ENCODE peak calls at places on chromosomes 5 and 9, in nine cellular contexts. L, Y, T, H, R, E, I, M and G are unnamed samples.

GRCh38 chr9:37290881-37291485 is 131.5 kb upstream of the GRHPR start:
- DNase-seq in L (peak; percentile 85), Y (no peak), T (no peak), H (no peak), R (peak; percentile 60), E (peak; percentile 76), I (peak; percentile 37), M (peak; percentile 89), G (no peak)

GRCh38 chr5:36683821-36684434 is 77.5 kb downstream of the SLC1A3 start:
- DNase-seq in L (peak; percentile 33), Y (no peak), T (no peak), H (no peak), R (peak; percentile 84), E (peak; percentile 76), I (no peak), M (no peak), G (no peak)

GRCh38 chr5:80198399-80198798 is 57.4 kb downstream of the SERINC5 start:
- DNase-seq in L (no peak), Y (no peak), T (peak; percentile 38), H (no peak), R (no peak), E (no peak), I (no peak), M (no peak), G (no peak)

GRCh38 chr9:37669232-37669631 is 18.5 kb downstream of the FRMPD1 start:
- DNase-seq in L (no peak), Y (no peak), T (no peak), H (no peak), R (no peak), E (no peak), I (no peak), M (peak; percentile 7), G (no peak)

GRCh38 chr5:83472508-83473343 is 1.2 kb downstream of the VCAN start:
- DNase-seq in L (peak; percentile 5), Y (peak; percentile 84), T (no peak), H (peak; percentile 58), R (peak; percentile 66), E (no peak), I (no peak), M (peak; percentile 62), G (peak; percentile 30)

GRCh38 chr5:447501-447900 is 4.5 kb downstream of the EXOC3 start:
- DNase-seq in L (no peak), Y (no peak), T (no peak), H (no peak), R (no peak), E (no peak), I (no peak), M (no peak), G (no peak)

GRCh38 chr5:7793861-7794260 is 57.1 kb downstream of the CFAP90 start:
- DNase-seq in L (no peak), Y (no peak), T (no peak), H (no peak), R (no peak), E (no peak), I (no peak), M (no peak), G (no peak)

GRCh38 chr9:91818226-91818587 is 131.8 kb downstream of the ROR2 start:
- DNase-seq in L (no peak), Y (no peak), T (no peak), H (no peak), R (peak; percentile 15), E (no peak), I (no peak), M (no peak), G (no peak)

GRCh38 chr5:38921174-38921573 is 75.4 kb downstream of the OSMR start:
- DNase-seq in L (no peak), Y (no peak), T (no peak), H (peak; percentile 29), R (no peak), E (no peak), I (no peak), M (peak; percentile 25), G (no peak)

GRCh38 chr5:102314328-102314727 is 18.2 kb upstream of the SLCO4C1 start:
- DNase-seq in L (no peak), Y (no peak), T (no peak), H (no peak), R (no peak), E (no peak), I (no peak), M (no peak), G (no peak)

GRCh38 chr5:16574789-16575785 is 41.7 kb downstream of the RETREG1 start:
- DNase-seq in L (peak; percentile 83), Y (peak; percentile 74), T (no peak), H (no peak), R (peak; percentile 79), E (peak; percentile 93), I (peak; percentile 61), M (peak; percentile 91), G (no peak)

GRCh38 chr9:96255698-96256097 is 46.3 kb downstream of the HSD17B3 start:
- DNase-seq in L (no peak), Y (no peak), T (no peak), H (no peak), R (no peak), E (no peak), I (no peak), M (no peak), G (no peak)

GRCh38 chr5:149760700-149761187 is 30.6 kb downstream of the PPARGC1B start:
- DNase-seq in L (peak; percentile 62), Y (no peak), T (no peak), H (no peak), R (no peak), E (no peak), I (no peak), M (peak; percentile 8), G (no peak)

GRCh38 chr5:25713259-25713658 is 1068.5 kb upstream of the CDH10 start:
- DNase-seq in L (no peak), Y (no peak), T (no peak), H (peak; percentile 9), R (no peak), E (no peak), I (no peak), M (no peak), G (peak; percentile 6)

GRCh38 chr5:13831236-13831810 is 113.2 kb downstream of the DNAH5 start:
- DNase-seq in L (peak; percentile 10), Y (no peak), T (no peak), H (no peak), R (no peak), E (peak; percentile 42), I (no peak), M (peak; percentile 49), G (no peak)

GRCh38 chr5:151027961-151028479 is 7.6 kb downstream of the GPX3 start:
- DNase-seq in L (no peak), Y (no peak), T (no peak), H (no peak), R (no peak), E (no peak), I (no peak), M (no peak), G (no peak)

GRCh38 chr9:34560574-34561229 is 28.8 kb downstream of the CNTFR start:
- DNase-seq in L (no peak), Y (no peak), T (peak; percentile 60), H (no peak), R (no peak), E (no peak), I (no peak), M (no peak), G (no peak)

GRCh38 chr5:6716634-6717149 is 3.5 kb downstream of the TENT4A start:
- DNase-seq in L (no peak), Y (peak; percentile 56), T (no peak), H (no peak), R (no peak), E (no peak), I (no peak), M (no peak), G (no peak)

GRCh38 chr5:65811895-65812294 is 89.9 kb downstream of the NLN start:
- DNase-seq in L (no peak), Y (no peak), T (no peak), H (no peak), R (no peak), E (no peak), I (no peak), M (peak; percentile 51), G (no peak)

GRCh38 chr5:52043543-52043942 is 660.3 kb downstream of the ISL1 start:
- DNase-seq in L (no peak), Y (no peak), T (no peak), H (no peak), R (no peak), E (no peak), I (no peak), M (no peak), G (no peak)

GRCh38 chr5:59893061-59893435 is 478 bp downstream of the PDE4D start:
- DNase-seq in L (no peak), Y (no peak), T (no peak), H (peak; percentile 8), R (no peak), E (no peak), I (no peak), M (no peak), G (no peak)

GRCh38 chr9:130857864-130858730 is 23.0 kb downstream of the ABL1 start:
- DNase-seq in L (peak; percentile 86), Y (peak; percentile 93), T (no peak), H (no peak), R (peak; percentile 75), E (peak; percentile 80), I (peak; percentile 96), M (peak; percentile 86), G (no peak)

GRCh38 chr5:141783599-141784296 is 94.5 kb downstream of the PCDH1 start:
- DNase-seq in L (no peak), Y (no peak), T (no peak), H (no peak), R (no peak), E (no peak), I (no peak), M (peak; percentile 23), G (no peak)

GRCh38 chr5:180831139-180832080 is 28.8 kb upstream of the MGAT1 start:
- DNase-seq in L (peak; percentile 74), Y (peak; percentile 92), T (peak; percentile 89), H (peak; percentile 65), R (peak; percentile 92), E (peak; percentile 37), I (no peak), M (peak; percentile 77), G (peak; percentile 46)

GRCh38 chr9:136981588-136982231 is 1.1 kb upstream of the LCNL1 start:
- DNase-seq in L (no peak), Y (no peak), T (no peak), H (no peak), R (peak; percentile 35), E (no peak), I (no peak), M (peak; percentile 61), G (no peak)

GRCh38 chr9:38200431-38200830 is 131.4 kb upstream of the SHB start:
- DNase-seq in L (no peak), Y (no peak), T (no peak), H (no peak), R (no peak), E (no peak), I (no peak), M (no peak), G (no peak)

GRCh38 chr5:22968386-22968785 is 115.2 kb upstream of the CDH12 start:
- DNase-seq in L (no peak), Y (no peak), T (no peak), H (no peak), R (no peak), E (no peak), I (no peak), M (no peak), G (no peak)

GRCh38 chr9:6646028-6646636 is 603 bp upstream of the GLDC start:
- DNase-seq in L (no peak), Y (no peak), T (no peak), H (no peak), R (no peak), E (no peak), I (no peak), M (no peak), G (no peak)

GRCh38 chr5:121105921-121106320 is 641.8 kb downstream of the PRR16 start:
- DNase-seq in L (no peak), Y (no peak), T (no peak), H (no peak), R (no peak), E (no peak), I (no peak), M (no peak), G (no peak)

GRCh38 chr9:123406691-123407536 is 50.9 kb downstream of the CRB2 start:
- DNase-seq in L (no peak), Y (no peak), T (no peak), H (no peak), R (no peak), E (no peak), I (no peak), M (no peak), G (no peak)

GRCh38 chr9:7489018-7489417 is 310.6 kb downstream of the DMAC1 start:
- DNase-seq in L (no peak), Y (no peak), T (no peak), H (no peak), R (no peak), E (no peak), I (no peak), M (no peak), G (no peak)